ENCODE peak calls at places on chromosome 10, in eight cellular contexts. L, Q, V, K, E, M, A and W are unnamed samples.

GRCh38 chr10:101843032-101843991 is at the start of gene KCNIP2:
- DNase-seq in E (peak), V (no peak), Q (peak), L (no peak), A (peak), K (peak), M (peak), W (no peak)

GRCh38 chr10:76302936-76303656 is 871.7 kb downstream of the LRMDA start:
- DNase-seq in V (no peak), K (peak), M (no peak), E (no peak), L (no peak), A (no peak), Q (no peak), W (peak)

GRCh38 chr10:58384999-58385783 is at the start of gene TFAM:
- DNase-seq in V (peak), L (peak), M (peak), Q (peak), E (peak), A (peak), K (peak), W (peak)

GRCh38 chr10:51035344-51035743 is 38.9 kb upstream of the PRKG1 start:
- DNase-seq in E (no peak), L (no peak), V (no peak), A (no peak), Q (no peak), M (peak), K (no peak), W (no peak)

GRCh38 chr10:133123050-133123745 is 35.5 kb downstream of the ADGRA1 start:
- DNase-seq in E (no peak), V (no peak), K (no peak), L (no peak), Q (no peak), M (no peak), A (no peak), W (no peak)

GRCh38 chr10:72567884-72568283 is 58.0 kb downstream of the MICU1 start:
- DNase-seq in A (peak), M (no peak), K (peak), L (peak), E (peak), Q (no peak), V (peak), W (peak)

GRCh38 chr10:5305374-5305773 is 59.4 kb upstream of the UCN3 start:
- DNase-seq in E (no peak), V (no peak), Q (no peak), L (no peak), K (no peak), M (no peak), A (no peak), W (no peak)

GRCh38 chr10:114306116-114306973 is 67.3 kb downstream of the VWA2 start:
- DNase-seq in L (no peak), A (no peak), V (peak), K (no peak), M (no peak), E (peak), Q (no peak), W (no peak)

GRCh38 chr10:52115823-52116222 is 198.3 kb upstream of the DKK1 start:
- DNase-seq in Q (no peak), V (peak), K (no peak), A (no peak), M (no peak), E (no peak), L (no peak), W (no peak)

GRCh38 chr10:123564631-123565030 is 101.5 kb upstream of the GPR26 start:
- DNase-seq in A (no peak), V (no peak), M (peak), E (no peak), Q (no peak), L (no peak), K (no peak), W (no peak)

GRCh38 chr10:101272229-101272868 is 43.1 kb upstream of the LBX1 start:
- DNase-seq in V (peak), K (peak), A (peak), Q (peak), M (peak), E (peak), L (peak), W (peak)